ENCODE peak calls at places on chromosome 18, in four cellular contexts. G, O, C and R are unnamed samples.

GRCh38 chr18:79771446-79772107 is 26.2 kb upstream of the KCNG2 start:
- DNase-seq in O (no peak), C (no peak), G (no peak), R (no peak)

GRCh38 chr18:23718243-23718720 is 29.0 kb downstream of the LAMA3 start:
- DNase-seq in G (no peak), O (no peak), C (no peak), R (no peak)

GRCh38 chr18:50628543-50628905 is 68.6 kb downstream of the MAPK4 start:
- DNase-seq in C (no peak), O (no peak), G (no peak), R (no peak)

GRCh38 chr18:49723648-49724180 is 89.6 kb downstream of the ACAA2 start:
- DNase-seq in O (no peak), C (peak), G (peak), R (peak)

GRCh38 chr18:23671564-23671963 is 8.9 kb upstream of the ANKRD29 start:
- DNase-seq in G (no peak), C (no peak), O (peak), R (no peak)

GRCh38 chr18:67608909-67609308 is 92.4 kb upstream of the DSEL start:
- DNase-seq in O (no peak), C (no peak), G (no peak), R (no peak)

GRCh38 chr18:21194871-21195771 is 46.9 kb upstream of the GREB1L start:
- DNase-seq in G (peak), O (no peak), C (no peak), R (no peak)

GRCh38 chr18:60975419-60975818 is 357.8 kb upstream of the CDH20 start:
- DNase-seq in G (no peak), C (no peak), O (no peak), R (no peak)